ENCODE peak calls at places on chromosomes 7 and 10, in nine cellular contexts. One of them, this sample, is unnamed.

GRCh38 chr10:48199580-48200377 is 74.7 kb downstream of the FRMPD2 start:
- DNase-seq in GM12891: no peak
- DNase-seq in spleen: no peak
- DNase-seq in transverse colon: no peak
- DNase-seq in suprapubic skin: no peak
- DNase-seq in sigmoid colon: no peak
- DNase-seq in H54: no peak
- DNase-seq in A549: peak; percentile 7
- DNase-seq in IMR-90: peak; percentile 63
- DNase-seq in this sample: no peak

GRCh38 chr10:51231754-51232153 is 157.5 kb downstream of the PRKG1 start:
- DNase-seq in sigmoid colon: no peak
- DNase-seq in H54: no peak
- DNase-seq in IMR-90: no peak
- DNase-seq in A549: no peak
- DNase-seq in GM12891: no peak
- DNase-seq in transverse colon: no peak
- DNase-seq in spleen: no peak
- DNase-seq in suprapubic skin: no peak
- DNase-seq in this sample: no peak

GRCh38 chr7:123632808-123633207 is 22.9 kb upstream of the LMOD2 start:
- DNase-seq in IMR-90: no peak
- DNase-seq in spleen: no peak
- DNase-seq in A549: no peak
- DNase-seq in GM12891: no peak
- DNase-seq in H54: no peak
- DNase-seq in transverse colon: no peak
- DNase-seq in suprapubic skin: no peak
- DNase-seq in sigmoid colon: no peak
- DNase-seq in this sample: no peak

GRCh38 chr10:104406715-104407517 is 53.3 kb downstream of the CFAP58 start:
- DNase-seq in sigmoid colon: no peak
- DNase-seq in spleen: no peak
- DNase-seq in suprapubic skin: no peak
- DNase-seq in H54: peak; percentile 6
- DNase-seq in GM12891: no peak
- DNase-seq in A549: peak; percentile 35
- DNase-seq in IMR-90: peak; percentile 50
- DNase-seq in transverse colon: no peak
- DNase-seq in this sample: peak; percentile 27

GRCh38 chr7:139112316-139112715 is 2.8 kb upstream of the ZC3HAV1 start:
- DNase-seq in A549: no peak
- DNase-seq in spleen: no peak
- DNase-seq in H54: no peak
- DNase-seq in sigmoid colon: no peak
- DNase-seq in IMR-90: no peak
- DNase-seq in suprapubic skin: no peak
- DNase-seq in GM12891: no peak
- DNase-seq in transverse colon: no peak
- DNase-seq in this sample: no peak

GRCh38 chr7:78530351-78530750 is 731.8 kb downstream of the PHTF2 start:
- DNase-seq in transverse colon: no peak
- DNase-seq in H54: peak; percentile 20
- DNase-seq in sigmoid colon: no peak
- DNase-seq in GM12891: no peak
- DNase-seq in IMR-90: peak; percentile 83
- DNase-seq in A549: peak; percentile 5
- DNase-seq in spleen: no peak
- DNase-seq in suprapubic skin: no peak
- DNase-seq in this sample: no peak

GRCh38 chr10:27391325-27391724 is 112.8 kb upstream of the RAB18 start:
- DNase-seq in transverse colon: no peak
- DNase-seq in GM12891: no peak
- DNase-seq in spleen: no peak
- DNase-seq in suprapubic skin: no peak
- DNase-seq in H54: no peak
- DNase-seq in IMR-90: no peak
- DNase-seq in A549: no peak
- DNase-seq in sigmoid colon: no peak
- DNase-seq in this sample: no peak

GRCh38 chr10:130992802-130993523 is 318.6 kb downstream of the TCERG1L start:
- DNase-seq in H54: no peak
- DNase-seq in sigmoid colon: no peak
- DNase-seq in spleen: no peak
- DNase-seq in GM12891: no peak
- DNase-seq in suprapubic skin: no peak
- DNase-seq in IMR-90: no peak
- DNase-seq in transverse colon: no peak
- DNase-seq in A549: no peak
- DNase-seq in this sample: no peak

GRCh38 chr7:149330914-149331567 is 69.0 kb downstream of the ZNF783 start:
- DNase-seq in H54: no peak
- DNase-seq in spleen: no peak
- DNase-seq in sigmoid colon: no peak
- DNase-seq in IMR-90: no peak
- DNase-seq in transverse colon: no peak
- DNase-seq in GM12891: no peak
- DNase-seq in suprapubic skin: no peak
- DNase-seq in A549: peak; percentile 19
- DNase-seq in this sample: no peak

GRCh38 chr7:16421333-16422099 is at the start of gene CRPPA:
- DNase-seq in transverse colon: peak; percentile 36
- DNase-seq in sigmoid colon: peak; percentile 72
- DNase-seq in IMR-90: peak; percentile 21
- DNase-seq in spleen: peak; percentile 84
- DNase-seq in GM12891: no peak
- DNase-seq in suprapubic skin: no peak
- DNase-seq in H54: peak; percentile 27
- DNase-seq in A549: peak; percentile 41
- DNase-seq in this sample: peak; percentile 82

GRCh38 chr10:51643734-51644133 is 55.7 kb downstream of the CSTF2T start:
- DNase-seq in suprapubic skin: no peak
- DNase-seq in spleen: no peak
- DNase-seq in A549: no peak
- DNase-seq in GM12891: no peak
- DNase-seq in H54: no peak
- DNase-seq in transverse colon: no peak
- DNase-seq in sigmoid colon: no peak
- DNase-seq in IMR-90: no peak
- DNase-seq in this sample: no peak

GRCh38 chr10:60093317-60093716 is 187.0 kb upstream of the CCDC6 start:
- DNase-seq in suprapubic skin: no peak
- DNase-seq in H54: no peak
- DNase-seq in spleen: no peak
- DNase-seq in IMR-90: no peak
- DNase-seq in A549: no peak
- DNase-seq in GM12891: no peak
- DNase-seq in transverse colon: no peak
- DNase-seq in sigmoid colon: no peak
- DNase-seq in this sample: no peak

GRCh38 chr7:95592570-95592969 is 3.7 kb downstream of the PDK4 start:
- DNase-seq in transverse colon: no peak
- DNase-seq in H54: no peak
- DNase-seq in A549: no peak
- DNase-seq in suprapubic skin: no peak
- DNase-seq in sigmoid colon: no peak
- DNase-seq in GM12891: no peak
- DNase-seq in IMR-90: no peak
- DNase-seq in spleen: no peak
- DNase-seq in this sample: no peak

GRCh38 chr7:46115410-46115809 is 194.3 kb upstream of the IGFBP3 start:
- DNase-seq in IMR-90: peak; percentile 16
- DNase-seq in spleen: no peak
- DNase-seq in H54: peak; percentile 13
- DNase-seq in transverse colon: no peak
- DNase-seq in A549: no peak
- DNase-seq in sigmoid colon: no peak
- DNase-seq in suprapubic skin: no peak
- DNase-seq in GM12891: no peak
- DNase-seq in this sample: no peak

GRCh38 chr10:132498562-132499366 is 38.8 kb upstream of the INPP5A start:
- DNase-seq in suprapubic skin: peak; percentile 52
- DNase-seq in H54: no peak
- DNase-seq in sigmoid colon: no peak
- DNase-seq in transverse colon: no peak
- DNase-seq in IMR-90: no peak
- DNase-seq in GM12891: no peak
- DNase-seq in spleen: peak; percentile 28
- DNase-seq in A549: no peak
- DNase-seq in this sample: no peak
- TF ChIP-seq POLR2A in suprapubic skin: no peak
- TF ChIP-seq POLR2A in H54: no peak
- TF ChIP-seq POLR2A in sigmoid colon: no peak
- TF ChIP-seq POLR2A in transverse colon: no peak
- TF ChIP-seq POLR2A in IMR-90: no peak
- TF ChIP-seq POLR2A in GM12891: no peak
- TF ChIP-seq POLR2A in spleen: no peak
- TF ChIP-seq POLR2A in A549: no peak
- TF ChIP-seq POLR2A in this sample: no peak

DNA sequence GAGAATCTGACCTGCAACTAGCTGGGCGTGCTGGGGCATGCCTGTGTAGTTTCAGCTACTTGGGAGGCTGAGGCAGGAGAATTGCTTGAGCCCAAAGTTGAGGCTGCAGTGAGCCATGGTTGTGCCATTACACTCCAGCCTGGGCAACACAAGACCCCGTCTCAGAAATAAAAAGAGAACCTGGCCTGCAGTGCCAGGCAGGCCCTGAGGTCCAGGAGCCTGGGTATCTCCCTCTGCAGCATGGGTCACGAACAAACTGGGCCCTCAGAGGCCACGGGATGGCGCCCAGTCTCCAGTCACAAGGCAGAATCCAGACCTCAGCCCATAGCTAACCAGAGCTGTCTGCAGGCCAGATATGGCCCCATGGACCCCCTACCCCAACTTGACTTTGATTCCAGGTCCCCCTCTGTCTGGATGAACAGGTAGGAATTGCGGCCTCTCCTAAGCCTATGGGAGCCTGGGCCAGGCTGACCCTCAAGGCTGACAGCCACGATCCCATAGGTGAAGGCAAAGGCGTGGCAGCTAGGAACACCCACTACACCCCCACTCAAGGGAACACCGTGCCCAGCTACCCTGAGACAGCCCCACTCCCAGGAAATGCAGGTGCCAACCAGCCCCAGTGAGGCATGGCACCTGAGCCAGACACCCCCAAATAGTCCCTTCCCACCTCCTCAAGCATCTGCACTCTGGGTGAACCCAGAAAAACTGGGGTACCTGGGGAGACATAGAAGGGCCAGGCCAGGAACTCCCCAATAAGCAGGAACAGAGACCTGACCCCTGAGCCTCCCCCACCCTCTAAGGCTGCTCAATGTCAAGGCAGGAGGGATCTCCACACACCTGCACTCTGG is 102.8 kb upstream of the TNRC18 start:
- DNase-seq in suprapubic skin: no peak
- DNase-seq in A549: peak; percentile 66
- DNase-seq in GM12891: no peak
- DNase-seq in IMR-90: peak; percentile 32
- DNase-seq in transverse colon: peak; percentile 70
- DNase-seq in sigmoid colon: peak; percentile 80
- DNase-seq in H54: no peak
- DNase-seq in spleen: peak; percentile 83
- DNase-seq in this sample: peak; percentile 75
- TF ChIP-seq POLR2A in suprapubic skin: no peak
- TF ChIP-seq POLR2A in A549: peak; percentile 20
- TF ChIP-seq POLR2A in GM12891: peak; percentile 96
- TF ChIP-seq POLR2A in IMR-90: no peak
- TF ChIP-seq POLR2A in transverse colon: peak; percentile 72
- TF ChIP-seq POLR2A in sigmoid colon: peak; percentile 44
- TF ChIP-seq POLR2A in H54: peak; percentile 27
- TF ChIP-seq POLR2A in spleen: peak; percentile 2
- TF ChIP-seq POLR2A in this sample: peak; percentile 80

DNA sequence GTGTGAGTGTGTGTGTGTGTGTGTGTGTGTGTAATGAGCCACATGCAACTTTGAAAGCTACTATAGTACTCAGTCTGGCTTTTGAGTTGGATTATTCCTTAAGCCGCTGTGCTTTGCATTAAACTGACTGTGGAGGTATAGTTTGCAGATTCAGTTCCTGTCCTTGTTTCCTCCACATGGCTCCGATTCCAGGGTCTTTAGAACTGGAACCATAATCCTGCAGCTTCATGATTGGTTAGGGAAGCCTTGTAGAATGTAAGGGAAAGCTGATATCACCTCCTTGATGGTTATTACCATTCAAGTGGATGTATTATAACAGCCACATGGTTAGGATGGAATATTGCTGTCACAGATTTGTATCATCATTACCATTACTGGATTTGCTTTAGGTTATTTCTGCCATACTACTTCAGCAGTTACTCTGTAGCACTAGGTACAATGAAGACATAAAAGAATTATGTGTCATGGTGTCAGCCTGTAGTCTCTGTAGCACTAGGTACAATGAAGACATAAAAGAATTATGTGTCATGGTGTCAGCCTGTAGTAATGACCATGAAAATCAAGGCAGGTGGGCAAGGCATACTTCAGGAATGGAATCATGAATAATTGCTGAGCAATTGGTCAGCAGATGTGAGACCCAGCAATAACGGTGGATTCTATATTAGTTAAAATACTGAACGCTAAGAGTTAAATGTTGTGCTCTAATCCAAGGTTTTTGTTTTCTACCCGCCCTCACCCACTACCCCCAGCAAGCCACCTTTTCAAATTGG is 275.1 kb upstream of the FZD1 start:
- DNase-seq in GM12891: no peak
- DNase-seq in suprapubic skin: no peak
- DNase-seq in A549: no peak
- DNase-seq in sigmoid colon: no peak
- DNase-seq in H54: no peak
- DNase-seq in transverse colon: no peak
- DNase-seq in spleen: no peak
- DNase-seq in IMR-90: no peak
- DNase-seq in this sample: no peak
- TF ChIP-seq POLR2A in GM12891: no peak
- TF ChIP-seq POLR2A in suprapubic skin: no peak
- TF ChIP-seq POLR2A in A549: no peak
- TF ChIP-seq POLR2A in sigmoid colon: no peak
- TF ChIP-seq POLR2A in H54: no peak
- TF ChIP-seq POLR2A in transverse colon: no peak
- TF ChIP-seq POLR2A in spleen: no peak
- TF ChIP-seq POLR2A in IMR-90: no peak
- TF ChIP-seq POLR2A in this sample: no peak

DNA sequence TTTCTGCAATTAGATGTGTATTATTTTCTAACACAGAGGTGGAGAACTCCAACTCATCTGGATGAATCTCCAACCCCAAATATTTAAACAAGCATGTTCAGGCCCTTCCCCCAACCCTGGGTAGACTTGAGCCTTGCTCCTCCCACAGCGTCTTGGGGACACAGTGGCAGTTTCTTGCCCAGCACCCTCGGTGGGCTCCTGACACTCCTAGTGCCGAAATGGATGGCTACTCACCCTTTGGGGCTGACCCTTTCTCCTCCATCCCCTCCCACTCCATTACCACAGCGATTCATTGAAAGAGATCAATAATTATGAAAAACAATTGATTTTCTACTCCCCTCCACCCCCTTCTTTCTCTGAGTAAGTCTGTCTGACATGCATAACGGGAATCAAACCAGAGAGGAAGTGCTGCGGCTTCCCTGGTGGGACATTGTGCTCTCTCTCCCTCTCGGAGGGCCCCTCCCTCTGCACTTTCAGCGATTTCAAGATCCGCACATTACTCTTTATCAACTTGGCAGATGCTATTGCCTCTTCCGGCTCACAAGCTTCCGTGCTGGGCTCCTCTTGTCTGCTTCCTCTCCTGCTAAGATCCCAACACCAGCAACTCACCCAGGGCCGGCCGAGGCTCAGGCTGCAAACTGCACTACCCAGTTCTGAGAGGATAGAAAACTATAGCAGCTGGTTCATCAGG is 78.9 kb upstream of the PLXNA4 start:
- DNase-seq in sigmoid colon: peak; percentile 70
- DNase-seq in GM12891: peak; percentile 20
- DNase-seq in A549: no peak
- DNase-seq in H54: no peak
- DNase-seq in spleen: peak; percentile 80
- DNase-seq in IMR-90: no peak
- DNase-seq in suprapubic skin: no peak
- DNase-seq in transverse colon: peak; percentile 50
- DNase-seq in this sample: peak; percentile 16
- TF ChIP-seq POLR2A in sigmoid colon: no peak
- TF ChIP-seq POLR2A in GM12891: no peak
- TF ChIP-seq POLR2A in A549: no peak
- TF ChIP-seq POLR2A in H54: no peak
- TF ChIP-seq POLR2A in spleen: no peak
- TF ChIP-seq POLR2A in IMR-90: no peak
- TF ChIP-seq POLR2A in suprapubic skin: no peak
- TF ChIP-seq POLR2A in transverse colon: no peak
- TF ChIP-seq POLR2A in this sample: no peak